ENCODE peak calls at places on chromosome 14, in seven cellular contexts. R is OCI-LY7, U is endodermal cell, M is suprapubic skin, H is Calu3, S is IMR-90, J is kidney epithelial cell. E is an unnamed sample.

GRCh38 chr14:30138517-30138916 is 210.9 kb upstream of the PRKD1 start:
- DNase-seq in R (no peak), U (no peak), M (no peak), H (no peak), S (peak), J (no peak), E (no peak)

GRCh38 chr14:23454445-23454856 is 15.1 kb upstream of the NGDN start:
- DNase-seq in R (no peak), U (no peak), M (no peak), H (no peak), S (no peak), J (no peak), E (no peak)

GRCh38 chr14:89618821-89619551 is 202.0 kb upstream of the FOXN3 start:
- DNase-seq in R (peak), U (peak), M (peak), H (peak), S (peak), J (no peak), E (peak)

GRCh38 chr14:62689741-62690140 is 355.5 kb downstream of the KCNH5 start:
- DNase-seq in R (no peak), U (no peak), M (no peak), H (no peak), S (no peak), J (no peak), E (no peak)

GRCh38 chr14:43308411-43308810 is 1198.7 kb downstream of the FSCB start:
- DNase-seq in R (no peak), U (no peak), M (no peak), H (no peak), S (no peak), J (no peak), E (no peak)

GRCh38 chr14:52086755-52087154 is 17.9 kb upstream of the NID2 start:
- DNase-seq in R (no peak), U (no peak), M (no peak), H (no peak), S (peak), J (no peak), E (no peak)

GRCh38 chr14:95504135-95505029 is 12.1 kb downstream of the SYNE3 start:
- DNase-seq in R (no peak), U (no peak), M (no peak), H (no peak), S (peak), J (no peak), E (peak)

GRCh38 chr14:63524537-63525155 is 18.5 kb downstream of the PPP2R5E start:
- DNase-seq in R (peak), U (no peak), M (no peak), H (peak), S (no peak), J (peak), E (peak)

GRCh38 chr14:77988966-77989365 is 181.2 kb upstream of the NRXN3 start:
- DNase-seq in R (no peak), U (peak), M (no peak), H (no peak), S (peak), J (peak), E (no peak)

GRCh38 chr14:88599761-88600439 is 37.1 kb downstream of the ZC3H14 start:
- DNase-seq in R (peak), U (no peak), M (no peak), H (no peak), S (no peak), J (no peak), E (peak)

GRCh38 chr14:30275604-30276003 is 283.4 kb upstream of the G2E3 start:
- DNase-seq in R (no peak), U (no peak), M (no peak), H (no peak), S (no peak), J (no peak), E (no peak)

GRCh38 chr14:42736408-42736807 is 1129.7 kb downstream of the LRFN5 start:
- DNase-seq in R (no peak), U (no peak), M (no peak), H (no peak), S (no peak), J (no peak), E (no peak)

GRCh38 chr14:96038920-96039632 is at the start of gene C14orf132:
- DNase-seq in R (no peak), U (peak), M (peak), H (peak), S (peak), J (no peak), E (peak)

GRCh38 chr14:53010193-53010592 is 59.3 kb upstream of the FERMT2 start:
- DNase-seq in R (no peak), U (no peak), M (no peak), H (no peak), S (no peak), J (no peak), E (no peak)

GRCh38 chr14:53180272-53181221 is 27.4 kb upstream of the DDHD1 start:
- DNase-seq in R (peak), U (peak), M (no peak), H (no peak), S (peak), J (no peak), E (peak)

GRCh38 chr14:55589171-55589570 is 9.2 kb downstream of the KTN1 start:
- DNase-seq in R (no peak), U (no peak), M (no peak), H (no peak), S (no peak), J (no peak), E (no peak)

GRCh38 chr14:28772613-28773012 is 6.0 kb downstream of the FOXG1 start:
- DNase-seq in R (no peak), U (no peak), M (no peak), H (no peak), S (no peak), J (no peak), E (no peak)

GRCh38 chr14:24461336-24461735 is 18.8 kb upstream of the SDR39U1 start:
- DNase-seq in R (no peak), U (no peak), M (no peak), H (no peak), S (no peak), J (no peak), E (no peak)

GRCh38 chr14:60313093-60313492 is 64.1 kb downstream of the PPM1A start:
- DNase-seq in R (no peak), U (peak), M (no peak), H (no peak), S (no peak), J (no peak), E (no peak)

GRCh38 chr14:75044322-75044721 is 6.9 kb downstream of the MLH3 start:
- DNase-seq in R (no peak), U (no peak), M (no peak), H (no peak), S (peak), J (no peak), E (no peak)

GRCh38 chr14:24146622-24146977 is 190 bp upstream of the PSME2 start:
- DNase-seq in R (peak), U (peak), M (peak), H (peak), S (peak), J (peak), E (peak)

GRCh38 chr14:68306934-68307758 is 485.7 kb downstream of the ZFP36L1 start:
- DNase-seq in R (no peak), U (no peak), M (no peak), H (peak), S (peak), J (no peak), E (no peak)

GRCh38 chr14:47044841-47045240 is 393.3 kb upstream of the RPL10L start:
- DNase-seq in R (no peak), U (peak), M (no peak), H (peak), S (no peak), J (no peak), E (no peak)

GRCh38 chr14:78254911-78255431 is 84.8 kb downstream of the NRXN3 start:
- DNase-seq in R (no peak), U (no peak), M (no peak), H (peak), S (no peak), J (peak), E (peak)

GRCh38 chr14:44112774-44113460 is 394.2 kb downstream of the FSCB start:
- DNase-seq in R (no peak), U (no peak), M (no peak), H (no peak), S (no peak), J (no peak), E (no peak)

GRCh38 chr14:69439516-69440270 is 41.2 kb downstream of the SLC39A9 start:
- DNase-seq in R (no peak), U (peak), M (no peak), H (no peak), S (no peak), J (no peak), E (no peak)

GRCh38 chr14:23406244-23406643 is 1.8 kb downstream of the MYH6 start:
- DNase-seq in R (peak), U (no peak), M (no peak), H (no peak), S (no peak), J (no peak), E (no peak)

GRCh38 chr14:60163741-60164140 is 1.5 kb downstream of the DHRS7 start:
- DNase-seq in R (no peak), U (no peak), M (no peak), H (no peak), S (no peak), J (no peak), E (no peak)

GRCh38 chr14:48914382-48914781 is 671.8 kb downstream of the RPS29 start:
- DNase-seq in R (no peak), U (no peak), M (no peak), H (no peak), S (no peak), J (no peak), E (no peak)

GRCh38 chr14:92644166-92644565 is 104.3 kb downstream of the LGMN start:
- DNase-seq in R (no peak), U (no peak), M (no peak), H (no peak), S (peak), J (peak), E (no peak)

GRCh38 chr14:92539875-92540274 is 26.3 kb downstream of the RIN3 start:
- DNase-seq in R (peak), U (no peak), M (no peak), H (no peak), S (peak), J (no peak), E (peak)

GRCh38 chr14:30291216-30291615 is 267.7 kb upstream of the G2E3 start:
- DNase-seq in R (no peak), U (no peak), M (no peak), H (no peak), S (peak), J (peak), E (no peak)

GRCh38 chr14:68789798-68790655 is 2.8 kb downstream of the ZFP36L1 start:
- DNase-seq in R (no peak), U (peak), M (no peak), H (peak), S (no peak), J (no peak), E (peak)

GRCh38 chr14:69586420-69586819 is 11.7 kb upstream of the CCDC177 start:
- DNase-seq in R (no peak), U (no peak), M (no peak), H (no peak), S (no peak), J (no peak), E (no peak)

GRCh38 chr14:26963696-26964095 is 365.9 kb upstream of the NOVA1 start:
- DNase-seq in R (no peak), U (no peak), M (peak), H (no peak), S (no peak), J (no peak), E (no peak)

GRCh38 chr14:73393375-73393774 is 65.0 kb downstream of the NUMB start:
- DNase-seq in R (no peak), U (no peak), M (no peak), H (no peak), S (no peak), J (no peak), E (no peak)
- TF ChIP-seq CTCF in R (no peak), U (no peak), M (no peak), H (no peak), S (no peak), J (no peak), E (no peak)

DNA sequence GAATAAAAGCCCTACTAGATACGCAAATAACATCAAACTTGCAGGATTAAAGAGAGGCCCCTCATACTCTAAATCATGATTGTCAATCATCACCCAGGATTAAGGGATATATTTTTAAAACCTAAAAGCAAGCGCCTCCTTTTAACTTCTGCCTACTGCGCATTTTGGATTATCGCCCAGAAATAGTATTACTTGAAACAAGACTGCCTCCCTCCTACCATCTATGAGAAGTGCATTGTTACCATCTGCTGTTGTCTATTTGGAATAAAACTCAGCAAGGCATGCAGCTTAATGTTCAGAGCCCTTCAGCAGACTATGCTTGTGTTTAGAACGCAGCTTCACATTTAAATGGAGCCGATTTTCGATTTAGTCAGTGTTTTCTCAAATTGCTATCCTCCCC is 79.6 kb downstream of the EXOC5 start:
- DNase-seq in R (no peak), U (no peak), M (no peak), H (no peak), S (peak), J (no peak), E (no peak)
- TF ChIP-seq CTCF in R (no peak), U (peak), M (no peak), H (no peak), S (peak), J (no peak), E (no peak)

GRCh38 chr14:94143239-94143638 is 13.8 kb upstream of the IFI27L2 start:
- DNase-seq in R (peak), U (peak), M (no peak), H (peak), S (no peak), J (no peak), E (peak)
- TF ChIP-seq CTCF in R (peak), U (peak), M (no peak), H (no peak), S (peak), J (peak), E (peak)

DNA sequence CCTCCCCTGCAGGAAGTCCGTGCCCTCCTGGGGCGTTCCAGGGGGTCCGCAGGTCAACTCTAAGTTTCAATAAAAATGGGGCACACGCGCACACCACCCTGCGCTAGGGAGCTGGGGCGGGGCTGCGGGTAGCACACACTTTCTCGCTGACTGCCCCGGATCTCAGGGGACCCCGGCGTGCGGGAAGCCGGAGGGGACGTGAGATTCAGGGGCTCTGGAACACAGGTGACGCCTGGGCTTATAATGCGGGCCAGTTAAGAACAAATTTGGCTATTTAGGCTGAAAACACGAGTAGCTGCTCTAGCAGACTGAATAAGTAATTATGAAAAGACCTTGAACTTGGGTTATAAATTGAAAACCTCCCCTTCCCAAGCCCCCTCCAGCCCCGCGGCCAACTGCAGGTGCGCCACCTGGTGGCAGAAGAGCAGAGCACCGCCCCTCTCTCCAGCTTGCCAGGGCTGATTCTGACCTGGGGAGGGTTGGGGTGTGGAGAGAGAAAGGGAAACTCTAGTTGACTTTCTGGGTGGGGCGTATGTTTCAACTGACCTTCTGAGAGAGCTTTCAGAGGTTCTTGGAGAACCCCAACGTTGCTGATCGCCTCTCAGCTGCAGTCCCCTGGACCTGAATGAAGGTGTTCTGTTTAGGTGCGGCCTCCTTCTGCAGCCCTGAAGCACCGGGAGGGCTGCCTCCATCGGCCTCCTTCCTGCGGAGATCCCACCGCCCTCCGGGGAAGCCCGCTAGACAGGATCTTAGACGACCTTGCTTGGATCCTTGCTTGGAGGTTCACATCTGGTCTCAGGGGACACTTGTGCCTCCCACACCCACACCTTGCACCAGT is 118.4 kb upstream of the EVL start:
- DNase-seq in R (peak), U (peak), M (no peak), H (peak), S (no peak), J (no peak), E (peak)
- TF ChIP-seq CTCF in R (peak), U (peak), M (peak), H (peak), S (peak), J (peak), E (peak)

DNA sequence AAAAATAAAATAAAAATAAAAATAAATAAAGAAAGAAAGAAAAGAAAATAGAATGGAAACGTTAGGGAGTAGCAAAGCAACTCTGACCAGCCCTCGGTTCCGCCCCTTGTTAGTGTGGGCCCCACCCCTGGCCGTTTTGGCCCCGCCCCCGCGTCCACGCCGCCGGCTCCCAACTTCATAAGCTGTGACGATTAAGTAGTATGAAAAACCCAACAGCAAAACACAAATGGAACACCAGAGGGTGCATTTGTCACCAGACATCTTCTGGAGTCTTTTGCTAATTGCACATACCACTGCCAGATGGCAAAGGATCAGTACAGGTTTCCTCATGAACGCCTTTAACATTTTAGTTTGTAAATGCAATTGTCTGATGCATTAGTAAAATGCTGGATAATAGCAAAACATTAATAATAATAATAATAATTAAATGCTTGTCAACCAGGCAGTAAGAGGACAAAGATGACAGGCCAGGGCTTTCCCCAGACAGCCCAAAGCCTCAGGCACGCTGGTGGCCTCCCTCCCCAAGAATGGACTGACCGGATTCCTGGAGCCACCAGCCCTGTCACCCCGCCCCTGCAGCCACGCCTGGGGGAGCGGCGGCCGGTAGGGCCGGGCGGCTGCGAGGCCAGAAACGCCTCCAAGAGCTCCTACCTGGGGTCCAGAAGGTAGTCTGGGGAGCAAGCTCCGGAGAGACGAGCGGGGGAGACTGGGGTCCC is 23.6 kb downstream of the HSP90AA1 start:
- DNase-seq in R (peak), U (peak), M (peak), H (peak), S (peak), J (peak), E (peak)
- TF ChIP-seq CTCF in R (peak), U (peak), M (peak), H (peak), S (peak), J (peak), E (peak)

GRCh38 chr14:21987937-21988336 is 314.3 kb upstream of the OR4E1 start:
- DNase-seq in R (peak), U (peak), M (no peak), H (peak), S (peak), J (no peak), E (peak)
- TF ChIP-seq CTCF in R (peak), U (peak), M (no peak), H (peak), S (peak), J (peak), E (peak)

GRCh38 chr14:99211410-99211809 is 60.6 kb downstream of the BCL11B start:
- DNase-seq in R (no peak), U (no peak), M (peak), H (no peak), S (no peak), J (no peak), E (no peak)

GRCh38 chr14:99209409-99209808 is 62.6 kb downstream of the BCL11B start:
- DNase-seq in R (no peak), U (no peak), M (no peak), H (no peak), S (no peak), J (no peak), E (no peak)

GRCh38 chr14:99212646-99213045 is 59.4 kb downstream of the BCL11B start:
- DNase-seq in R (no peak), U (no peak), M (no peak), H (no peak), S (no peak), J (no peak), E (no peak)

GRCh38 chr14:99212199-99212598 is 59.8 kb downstream of the BCL11B start:
- DNase-seq in R (no peak), U (no peak), M (no peak), H (no peak), S (no peak), J (no peak), E (no peak)

DNA sequence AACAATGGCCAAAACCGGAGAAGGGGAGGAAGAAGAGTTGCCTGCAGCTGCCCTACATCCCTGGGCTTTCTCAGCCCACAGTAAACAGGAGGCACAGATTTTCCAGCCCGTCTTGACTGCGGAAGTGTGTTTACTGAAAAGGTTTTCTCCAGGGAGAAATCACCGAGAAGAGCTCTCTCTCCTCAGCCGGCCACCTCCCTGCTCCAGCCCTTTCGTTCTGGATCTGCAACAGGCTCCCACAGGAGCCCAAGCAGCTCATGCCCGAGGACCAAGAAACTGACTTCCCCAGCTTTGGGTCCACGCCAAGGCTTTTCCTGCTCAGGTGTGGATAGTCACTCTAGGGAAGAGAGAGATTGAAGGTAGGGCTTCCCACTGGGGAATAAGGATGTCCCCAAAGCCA is 61.7 kb downstream of the BCL11B start:
- DNase-seq in R (no peak), U (no peak), M (no peak), H (no peak), S (no peak), J (no peak), E (no peak)
- TF ChIP-seq CTCF in R (no peak), U (no peak), M (no peak), H (no peak), S (no peak), J (no peak), E (no peak)

E was measured in activated CD8-positive, alpha-beta T cell treated with anti-CD3 and anti-CD28 coated beads for 36 hours.